ENCODE peak calls at places on chromosome 11, in five cellular contexts. U is A549, E is HepG2, H is K562, K is GM12878. B is an unnamed sample.

GRCh38 chr11:85826096-85826855 is 15.3 kb upstream of the SYTL2 start:
- DNase-seq in U (peak), E (no peak), H (no peak), K (no peak), B (peak)

GRCh38 chr11:58628446-58628845 is 6.0 kb downstream of the CNTF start:
- DNase-seq in U (no peak), E (no peak), H (no peak), K (no peak), B (no peak)

GRCh38 chr11:131591051-131591461 is 220.6 kb downstream of the NTM start:
- DNase-seq in U (no peak), E (no peak), H (no peak), K (no peak), B (peak)

GRCh38 chr11:86577663-86578636 is 94.5 kb downstream of the ME3 start:
- DNase-seq in U (peak), E (peak), H (no peak), K (no peak), B (no peak)

GRCh38 chr11:111001091-111001430 is 244.5 kb upstream of the POU2AF2 start:
- DNase-seq in U (no peak), E (no peak), H (no peak), K (no peak), B (no peak)

GRCh38 chr11:87355614-87356013 is 317.9 kb downstream of the TMEM135 start:
- DNase-seq in U (no peak), E (no peak), H (no peak), K (no peak), B (no peak)

GRCh38 chr11:1966531-1966930 is 19.4 kb downstream of the MRPL23 start:
- DNase-seq in U (no peak), E (no peak), H (no peak), K (no peak), B (no peak)

GRCh38 chr11:13878077-13878476 is 84.4 kb upstream of the SPON1 start:
- DNase-seq in U (no peak), E (no peak), H (no peak), K (no peak), B (no peak)

GRCh38 chr11:27024865-27025264 is 15.8 kb upstream of the BBOX1 start:
- DNase-seq in U (no peak), E (no peak), H (no peak), K (no peak), B (no peak)

GRCh38 chr11:66082936-66083698 is 13.0 kb downstream of the PACS1 start:
- DNase-seq in U (no peak), E (peak), H (peak), K (no peak), B (no peak)

GRCh38 chr11:8338138-8338537 is 74.5 kb upstream of the LMO1 start:
- DNase-seq in U (peak), E (peak), H (peak), K (no peak), B (peak)

GRCh38 chr11:66363805-66364535 is 7.6 kb downstream of the SLC29A2 start:
- DNase-seq in U (peak), E (no peak), H (peak), K (no peak), B (peak)

GRCh38 chr11:34512810-34513673 is 552 bp downstream of the ELF5 start:
- DNase-seq in U (peak), E (peak), H (peak), K (peak), B (peak)

GRCh38 chr11:88508808-88509581 is 171.5 kb upstream of the CTSC start:
- DNase-seq in U (peak), E (no peak), H (no peak), K (no peak), B (peak)

GRCh38 chr11:34594603-34595002 is 26.3 kb upstream of the EHF start:
- DNase-seq in U (no peak), E (peak), H (no peak), K (no peak), B (no peak)

GRCh38 chr11:3088806-3089205 is 31.6 kb upstream of the CARS1 start:
- DNase-seq in U (no peak), E (no peak), H (no peak), K (no peak), B (no peak)

GRCh38 chr11:75938543-75938942 is 123.5 kb downstream of the UVRAG start:
- DNase-seq in U (no peak), E (no peak), H (no peak), K (no peak), B (no peak)

GRCh38 chr11:64864473-64865285 is 13.7 kb downstream of the EHD1 start:
- DNase-seq in U (no peak), E (no peak), H (peak), K (no peak), B (no peak)

GRCh38 chr11:124081496-124081895 is 33.8 kb upstream of the VWA5A start:
- DNase-seq in U (no peak), E (no peak), H (no peak), K (no peak), B (no peak)

GRCh38 chr11:76251576-76251975 is 45.3 kb upstream of the WNT11 start:
- DNase-seq in U (no peak), E (no peak), H (no peak), K (no peak), B (no peak)

GRCh38 chr11:65501005-65501529 is 2.2 kb downstream of the MALAT1 start:
- DNase-seq in U (no peak), E (no peak), H (no peak), K (no peak), B (no peak)

GRCh38 chr11:70099578-70100282 is 21.6 kb downstream of the ANO1 start:
- DNase-seq in U (no peak), E (no peak), H (no peak), K (no peak), B (no peak)

GRCh38 chr11:122882189-122882808 is at the start of gene JHY:
- DNase-seq in U (no peak), E (no peak), H (no peak), K (no peak), B (peak)

GRCh38 chr11:57288771-57289579 is 35.8 kb downstream of the TNKS1BP1 start:
- DNase-seq in U (no peak), E (peak), H (no peak), K (no peak), B (peak)

GRCh38 chr11:12845739-12846358 is 163.3 kb upstream of the RASSF10 start:
- DNase-seq in U (peak), E (peak), H (peak), K (no peak), B (peak)

GRCh38 chr11:65314501-65315203 is at the start of gene CDC42EP2:
- DNase-seq in U (peak), E (peak), H (peak), K (no peak), B (peak)

GRCh38 chr11:75314771-75315438 is 36.6 kb downstream of the ARRB1 start:
- DNase-seq in U (no peak), E (no peak), H (no peak), K (no peak), B (no peak)

GRCh38 chr11:106288057-106288456 is 210.6 kb downstream of the AASDHPPT start:
- DNase-seq in U (no peak), E (no peak), H (no peak), K (no peak), B (no peak)

GRCh38 chr11:106286881-106287504 is 209.5 kb downstream of the AASDHPPT start:
- DNase-seq in U (no peak), E (no peak), H (no peak), K (no peak), B (no peak)

DNA sequence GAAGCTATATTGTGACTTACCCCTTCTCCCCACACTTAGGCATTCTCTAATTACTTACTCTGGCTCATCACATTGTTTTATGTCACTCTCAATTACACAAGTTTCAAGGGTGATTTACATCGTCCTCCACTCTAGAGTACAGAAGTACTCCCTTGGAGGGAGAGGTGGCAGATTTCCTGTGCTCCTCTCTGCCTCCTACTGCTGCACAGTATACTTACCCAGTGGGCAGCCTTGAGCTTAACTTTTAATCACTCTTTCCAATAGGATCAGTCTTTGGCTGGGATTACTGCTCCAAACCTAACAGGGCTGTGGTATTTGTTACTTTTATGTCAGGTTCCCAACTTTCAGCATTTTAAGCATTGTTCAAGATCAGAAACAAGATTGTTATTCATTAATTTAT is 211.5 kb downstream of the AASDHPPT start:
- DNase-seq in U (no peak), E (no peak), H (no peak), K (no peak), B (peak)
- TF ChIP-seq JUNB in U (no peak), E (no peak), H (no peak), K (no peak), B (no peak)

GRCh38 chr11:91374794-91375193 is 849.8 kb upstream of the FAT3 start:
- DNase-seq in U (no peak), E (no peak), H (no peak), K (no peak), B (no peak)

GRCh38 chr11:91373497-91373896 is 851.1 kb upstream of the FAT3 start:
- DNase-seq in U (peak), E (no peak), H (no peak), K (no peak), B (peak)
- TF ChIP-seq CTCF in U (no peak), E (no peak), H (no peak), K (no peak), B (peak)

GRCh38 chr11:10029386-10030121 is 264.5 kb downstream of the SBF2 start:
- DNase-seq in U (no peak), E (no peak), H (no peak), K (no peak), B (no peak)
- TF ChIP-seq JUNB in U (no peak), E (no peak), H (no peak), K (no peak), B (no peak)

DNA sequence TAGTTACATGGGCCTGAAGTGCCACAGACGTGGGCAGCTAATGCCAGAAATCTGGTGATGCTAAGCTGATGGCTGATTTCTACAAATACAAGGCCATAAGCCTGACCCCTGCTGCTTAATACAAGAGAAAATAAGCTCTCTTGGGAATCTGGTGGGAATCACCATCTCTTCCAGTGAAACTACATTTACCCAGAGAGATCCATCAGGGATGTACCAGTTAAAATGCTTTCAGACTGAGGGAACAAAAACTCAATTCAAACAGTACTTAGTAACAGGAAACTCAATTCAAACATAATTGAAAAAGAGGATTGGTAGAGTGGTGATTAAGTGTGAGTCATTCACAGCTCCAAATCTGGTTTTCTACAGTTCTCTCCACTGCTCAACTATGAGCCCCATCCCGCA is 1.7 kb upstream of the CAVIN3 start:
- DNase-seq in U (no peak), E (no peak), H (no peak), K (no peak), B (peak)
- TF ChIP-seq CTCF in U (no peak), E (no peak), H (no peak), K (no peak), B (no peak)

DNA sequence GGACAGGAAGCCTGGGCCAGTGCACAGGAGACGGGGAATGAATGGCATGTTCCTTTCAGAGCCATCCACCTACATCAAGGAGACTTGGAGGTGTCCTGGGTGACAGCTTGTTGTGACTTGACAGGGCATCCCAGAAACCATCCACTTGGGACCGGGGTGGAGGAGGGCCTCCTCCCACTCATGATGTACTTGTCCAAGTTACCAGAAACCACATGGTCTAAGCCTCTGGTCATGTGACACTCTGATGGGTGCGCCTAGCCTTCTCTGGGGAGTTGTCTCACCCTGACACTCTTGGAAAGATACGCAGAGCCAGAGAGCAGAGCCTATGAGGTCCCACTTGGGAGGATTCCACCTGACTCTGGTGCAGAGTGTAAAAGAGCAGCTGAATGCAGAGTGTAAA is 21.6 kb upstream of the FXYD6 start:
- DNase-seq in U (no peak), E (no peak), H (no peak), K (no peak), B (no peak)
- TF ChIP-seq JUNB in U (no peak), E (no peak), H (no peak), K (no peak), B (no peak)

DNA sequence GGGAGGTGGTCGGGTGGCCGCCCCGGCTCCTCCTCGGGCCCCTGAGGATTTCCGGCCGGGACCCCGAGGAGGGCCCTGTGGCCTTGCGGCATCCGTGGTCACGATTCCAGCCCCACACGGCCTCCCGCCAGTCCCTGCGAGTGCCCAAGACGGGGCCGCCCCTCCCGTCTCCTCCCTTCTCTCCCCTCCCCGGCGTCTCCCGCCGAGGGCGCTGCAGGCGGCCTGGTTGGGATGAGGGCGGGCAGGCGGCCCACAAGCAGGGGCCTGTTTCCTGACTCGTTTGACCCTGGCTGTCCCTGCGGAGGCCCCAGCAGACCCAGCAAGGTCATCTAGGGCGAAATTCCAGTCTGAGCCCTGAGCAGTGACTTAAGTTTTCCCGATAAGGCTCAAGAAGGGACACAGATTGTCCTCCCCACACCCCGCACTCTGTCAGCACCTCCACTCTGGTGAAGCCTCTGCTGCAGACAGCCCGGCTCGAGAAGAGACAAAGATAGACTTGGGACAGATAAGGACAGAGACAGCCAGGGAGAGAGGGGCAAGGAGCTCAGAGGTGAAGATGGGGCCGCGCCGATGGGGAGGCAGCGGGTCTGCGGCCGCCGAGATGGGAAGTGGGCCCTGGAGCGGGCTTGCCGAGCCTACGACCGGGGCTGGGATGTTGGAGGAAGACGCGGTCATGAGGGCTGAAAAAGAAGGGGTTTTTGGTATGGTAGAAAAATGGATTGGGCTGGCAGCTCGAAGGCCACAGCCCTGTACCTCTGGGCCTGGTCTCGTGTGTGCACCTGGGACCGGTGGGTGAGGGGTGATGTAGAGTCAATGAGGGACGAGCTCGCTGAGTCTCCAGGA is 95.0 kb downstream of the SWAP70 start:
- DNase-seq in U (peak), E (peak), H (peak), K (no peak), B (peak)
- TF ChIP-seq CTCF in U (no peak), E (peak), H (peak), K (no peak), B (no peak)

GRCh38 chr11:11703885-11704284 is 82.1 kb upstream of the GALNT18 start:
- DNase-seq in U (no peak), E (no peak), H (no peak), K (no peak), B (no peak)

GRCh38 chr11:11708256-11708655 is 86.5 kb upstream of the GALNT18 start:
- DNase-seq in U (no peak), E (no peak), H (no peak), K (no peak), B (no peak)

GRCh38 chr11:11709447-11710239 is 87.8 kb upstream of the GALNT18 start:
- DNase-seq in U (peak), E (no peak), H (no peak), K (peak), B (no peak)

GRCh38 chr11:11701070-11701469 is 79.3 kb upstream of the GALNT18 start:
- DNase-seq in U (peak), E (no peak), H (no peak), K (no peak), B (no peak)

DNA sequence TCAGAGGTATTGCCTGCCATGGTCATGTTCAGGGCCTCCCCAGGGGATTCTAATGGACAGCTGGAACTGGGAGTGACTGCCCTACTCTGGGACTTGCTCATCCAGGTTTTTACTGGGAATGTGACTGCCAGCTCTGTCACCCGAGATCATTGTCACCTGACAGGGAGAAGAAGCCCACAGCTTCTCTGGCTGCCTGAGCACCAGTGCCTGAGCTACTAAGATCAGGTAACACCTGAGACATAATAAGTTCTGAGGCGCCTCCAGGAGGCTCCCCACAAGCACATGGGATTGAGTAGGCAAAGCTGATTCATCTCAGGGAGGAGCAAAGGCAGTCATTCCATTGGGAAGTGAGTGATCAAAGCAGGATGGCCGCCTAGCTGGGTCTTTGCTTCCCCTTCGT is 84.2 kb upstream of the GALNT18 start:
- DNase-seq in U (no peak), E (no peak), H (no peak), K (no peak), B (peak)
- TF ChIP-seq JUNB in U (no peak), E (no peak), H (no peak), K (no peak), B (no peak)

GRCh38 chr11:82229346-82229745 is 504.3 kb downstream of the FAM181B start:
- DNase-seq in U (peak), E (peak), H (no peak), K (no peak), B (peak)
- TF ChIP-seq CTCF in U (peak), E (peak), H (no peak), K (peak), B (peak)

GRCh38 chr11:72741849-72742521 is 10.2 kb downstream of the ARAP1 start:
- DNase-seq in U (no peak), E (no peak), H (peak), K (no peak), B (no peak)
- TF ChIP-seq JUNB in U (no peak), E (no peak), H (no peak), K (no peak), B (no peak)

GRCh38 chr11:95144313-95145235 is 54.9 kb downstream of the ENDOD1 start:
- DNase-seq in U (no peak), E (no peak), H (peak), K (no peak), B (no peak)
- TF ChIP-seq CTCF in U (no peak), E (no peak), H (no peak), K (no peak), B (no peak)